ENCODE peak calls at places on chromosomes 5 and 9, in six cellular contexts. One of them, this sample, is unnamed.

GRCh38 chr9:91029621-91030361 is 228.2 kb downstream of the SYK start:
- DNase-seq in hepatocyte: no peak
- DNase-seq in tibial artery: no peak
- DNase-seq in ovary: no peak
- DNase-seq in Peyer's patch: no peak
- DNase-seq in NB4: no peak
- DNase-seq in this sample: no peak

GRCh38 chr5:75078035-75078434 is 25.7 kb upstream of the GCNT4 start:
- DNase-seq in Peyer's patch: no peak
- DNase-seq in hepatocyte: no peak
- DNase-seq in NB4: no peak
- DNase-seq in ovary: no peak
- DNase-seq in tibial artery: no peak
- DNase-seq in this sample: no peak

GRCh38 chr5:52269395-52269794 is 518.3 kb upstream of the ITGA1 start:
- DNase-seq in ovary: no peak
- DNase-seq in hepatocyte: no peak
- DNase-seq in Peyer's patch: no peak
- DNase-seq in NB4: no peak
- DNase-seq in tibial artery: no peak
- DNase-seq in this sample: no peak

GRCh38 chr9:101977614-101978210 is 239.3 kb upstream of the GRIN3A start:
- DNase-seq in tibial artery: no peak
- DNase-seq in NB4: peak; percentile 13
- DNase-seq in Peyer's patch: no peak
- DNase-seq in ovary: no peak
- DNase-seq in hepatocyte: peak; percentile 32
- DNase-seq in this sample: peak; percentile 23

GRCh38 chr5:28807230-28807629 is 1768.8 kb upstream of the CDH9 start:
- DNase-seq in tibial artery: no peak
- DNase-seq in Peyer's patch: no peak
- DNase-seq in ovary: no peak
- DNase-seq in NB4: no peak
- DNase-seq in hepatocyte: no peak
- DNase-seq in this sample: peak; percentile 8

GRCh38 chr5:173493040-173493439 is 123.4 kb downstream of the BOD1 start:
- DNase-seq in ovary: no peak
- DNase-seq in NB4: no peak
- DNase-seq in Peyer's patch: no peak
- DNase-seq in hepatocyte: no peak
- DNase-seq in tibial artery: no peak
- DNase-seq in this sample: no peak

GRCh38 chr9:115117999-115118470 is at the start of gene TNC:
- DNase-seq in ovary: peak; percentile 32
- DNase-seq in Peyer's patch: peak; percentile 17
- DNase-seq in hepatocyte: peak; percentile 82
- DNase-seq in NB4: no peak
- DNase-seq in tibial artery: peak; percentile 64
- DNase-seq in this sample: peak; percentile 89

GRCh38 chr5:600551-601541 is 11.3 kb upstream of the CEP72 start:
- DNase-seq in Peyer's patch: peak; percentile 8
- DNase-seq in NB4: no peak
- DNase-seq in tibial artery: no peak
- DNase-seq in hepatocyte: no peak
- DNase-seq in ovary: no peak
- DNase-seq in this sample: no peak

GRCh38 chr5:115193295-115193694 is 23.6 kb upstream of the TRIM36 start:
- DNase-seq in ovary: no peak
- DNase-seq in tibial artery: no peak
- DNase-seq in hepatocyte: no peak
- DNase-seq in Peyer's patch: no peak
- DNase-seq in NB4: no peak
- DNase-seq in this sample: no peak

GRCh38 chr5:164233796-164234195 is 728.4 kb downstream of the MAT2B start:
- DNase-seq in Peyer's patch: no peak
- DNase-seq in NB4: no peak
- DNase-seq in hepatocyte: no peak
- DNase-seq in ovary: no peak
- DNase-seq in tibial artery: no peak
- DNase-seq in this sample: peak; percentile 37

GRCh38 chr5:176817864-176818377 is 7.6 kb downstream of the UNC5A start:
- DNase-seq in ovary: no peak
- DNase-seq in Peyer's patch: no peak
- DNase-seq in tibial artery: no peak
- DNase-seq in hepatocyte: peak; percentile 58
- DNase-seq in NB4: peak; percentile 40
- DNase-seq in this sample: no peak

GRCh38 chr9:34654317-34655083 is 2.5 kb downstream of the IL11RA start:
- DNase-seq in ovary: peak; percentile 85
- DNase-seq in tibial artery: peak; percentile 79
- DNase-seq in hepatocyte: peak; percentile 68
- DNase-seq in NB4: no peak
- DNase-seq in Peyer's patch: no peak
- DNase-seq in this sample: no peak

GRCh38 chr5:180056153-180056552 is 15.4 kb downstream of the RNF130 start:
- DNase-seq in tibial artery: no peak
- DNase-seq in Peyer's patch: no peak
- DNase-seq in hepatocyte: no peak
- DNase-seq in ovary: no peak
- DNase-seq in NB4: no peak
- DNase-seq in this sample: no peak

GRCh38 chr9:19372576-19372975 is 7.5 kb downstream of the RPS6 start:
- DNase-seq in hepatocyte: no peak
- DNase-seq in NB4: peak; percentile 45
- DNase-seq in tibial artery: no peak
- DNase-seq in ovary: no peak
- DNase-seq in Peyer's patch: no peak
- DNase-seq in this sample: no peak

GRCh38 chr9:7368410-7369292 is 430.9 kb downstream of the DMAC1 start:
- DNase-seq in Peyer's patch: no peak
- DNase-seq in hepatocyte: peak; percentile 35
- DNase-seq in tibial artery: no peak
- DNase-seq in NB4: peak; percentile 33
- DNase-seq in ovary: no peak
- DNase-seq in this sample: peak; percentile 18

GRCh38 chr5:78353520-78353919 is 6.9 kb upstream of the SCAMP1 start:
- DNase-seq in hepatocyte: no peak
- DNase-seq in ovary: no peak
- DNase-seq in NB4: no peak
- DNase-seq in tibial artery: no peak
- DNase-seq in Peyer's patch: no peak
- DNase-seq in this sample: no peak

GRCh38 chr5:1111727-1112289 is at the start of gene SLC12A7:
- DNase-seq in hepatocyte: peak; percentile 89
- DNase-seq in NB4: no peak
- DNase-seq in tibial artery: no peak
- DNase-seq in Peyer's patch: peak; percentile 58
- DNase-seq in ovary: peak; percentile 60
- DNase-seq in this sample: no peak

GRCh38 chr5:102760815-102761214 is 5.7 kb downstream of the PAM start:
- DNase-seq in Peyer's patch: no peak
- DNase-seq in tibial artery: no peak
- DNase-seq in hepatocyte: no peak
- DNase-seq in ovary: no peak
- DNase-seq in NB4: no peak
- DNase-seq in this sample: peak; percentile 65

GRCh38 chr5:114070093-114070722 is 291.7 kb upstream of the KCNN2 start:
- DNase-seq in ovary: no peak
- DNase-seq in NB4: no peak
- DNase-seq in tibial artery: no peak
- DNase-seq in hepatocyte: no peak
- DNase-seq in Peyer's patch: no peak
- DNase-seq in this sample: no peak

GRCh38 chr5:168865973-168866372 is 286.8 kb upstream of the PANK3 start:
- DNase-seq in hepatocyte: no peak
- DNase-seq in tibial artery: no peak
- DNase-seq in Peyer's patch: no peak
- DNase-seq in NB4: no peak
- DNase-seq in ovary: no peak
- DNase-seq in this sample: no peak

GRCh38 chr9:133762488-133763271 is 24.5 kb upstream of the SARDH start:
- DNase-seq in ovary: no peak
- DNase-seq in hepatocyte: no peak
- DNase-seq in Peyer's patch: no peak
- DNase-seq in tibial artery: no peak
- DNase-seq in NB4: no peak
- DNase-seq in this sample: no peak

GRCh38 chr5:2131826-2132496 is 249.2 kb upstream of the IRX4 start:
- DNase-seq in tibial artery: no peak
- DNase-seq in hepatocyte: no peak
- DNase-seq in ovary: no peak
- DNase-seq in Peyer's patch: no peak
- DNase-seq in NB4: no peak
- DNase-seq in this sample: no peak

GRCh38 chr9:31078175-31078574 is 1306.3 kb upstream of the ACO1 start:
- DNase-seq in Peyer's patch: no peak
- DNase-seq in ovary: no peak
- DNase-seq in hepatocyte: no peak
- DNase-seq in NB4: no peak
- DNase-seq in tibial artery: no peak
- DNase-seq in this sample: no peak

GRCh38 chr5:149379177-149379761 is at the start of gene IL17B:
- DNase-seq in ovary: no peak
- DNase-seq in hepatocyte: no peak
- DNase-seq in NB4: no peak
- DNase-seq in Peyer's patch: no peak
- DNase-seq in tibial artery: no peak
- DNase-seq in this sample: no peak
- H3K4me3 ChIP-seq in ovary: no peak within 1 kb of the TSS
- H3K4me3 ChIP-seq in hepatocyte: no peak within 1 kb of the TSS
- H3K4me3 ChIP-seq in NB4: no peak within 1 kb of the TSS
- H3K4me3 ChIP-seq in Peyer's patch: no peak within 1 kb of the TSS
- H3K4me3 ChIP-seq in tibial artery: no peak within 1 kb of the TSS
- H3K4me3 ChIP-seq in this sample: no peak within 1 kb of the TSS

GRCh38 chr9:121288557-121288873 is 20.6 kb downstream of the GSN start:
- DNase-seq in hepatocyte: peak; percentile 62
- DNase-seq in ovary: no peak
- DNase-seq in tibial artery: no peak
- DNase-seq in Peyer's patch: no peak
- DNase-seq in NB4: no peak
- DNase-seq in this sample: no peak
- H3K4me3 ChIP-seq in hepatocyte: no peak overlapping the region
- H3K4me3 ChIP-seq in ovary: no peak overlapping the region
- H3K4me3 ChIP-seq in tibial artery: no peak overlapping the region
- H3K4me3 ChIP-seq in Peyer's patch: no peak overlapping the region
- H3K4me3 ChIP-seq in NB4: no peak overlapping the region
- H3K4me3 ChIP-seq in this sample: no peak overlapping the region

GRCh38 chr5:54882101-54882500 is 103.3 kb downstream of the ESM1 start:
- DNase-seq in NB4: no peak
- DNase-seq in tibial artery: no peak
- DNase-seq in Peyer's patch: no peak
- DNase-seq in ovary: no peak
- DNase-seq in hepatocyte: no peak
- DNase-seq in this sample: no peak

GRCh38 chr5:54882841-54883240 is 102.6 kb downstream of the ESM1 start:
- DNase-seq in hepatocyte: no peak
- DNase-seq in NB4: no peak
- DNase-seq in Peyer's patch: no peak
- DNase-seq in ovary: no peak
- DNase-seq in tibial artery: no peak
- DNase-seq in this sample: no peak

GRCh38 chr5:54884195-54884536 is 101.2 kb downstream of the ESM1 start:
- DNase-seq in hepatocyte: no peak
- DNase-seq in Peyer's patch: no peak
- DNase-seq in NB4: no peak
- DNase-seq in tibial artery: no peak
- DNase-seq in ovary: no peak
- DNase-seq in this sample: no peak

GRCh38 chr5:54885636-54886035 is 99.8 kb downstream of the ESM1 start:
- DNase-seq in NB4: no peak
- DNase-seq in Peyer's patch: no peak
- DNase-seq in ovary: no peak
- DNase-seq in tibial artery: no peak
- DNase-seq in hepatocyte: no peak
- DNase-seq in this sample: no peak

GRCh38 chr5:54883374-54884194 is 101.8 kb downstream of the ESM1 start:
- DNase-seq in Peyer's patch: no peak
- DNase-seq in tibial artery: peak; percentile 66
- DNase-seq in ovary: peak; percentile 65
- DNase-seq in NB4: no peak
- DNase-seq in hepatocyte: peak; percentile 79
- DNase-seq in this sample: peak; percentile 56
- H3K4me3 ChIP-seq in Peyer's patch: peak overlapping the region; percentile 26
- H3K4me3 ChIP-seq in tibial artery: peak overlapping the region; percentile 46
- H3K4me3 ChIP-seq in ovary: peak overlapping the region; percentile 45
- H3K4me3 ChIP-seq in NB4: no peak overlapping the region
- H3K4me3 ChIP-seq in hepatocyte: peak overlapping the region; percentile 8
- H3K4me3 ChIP-seq in this sample: peak overlapping the region; percentile 53

DNA sequence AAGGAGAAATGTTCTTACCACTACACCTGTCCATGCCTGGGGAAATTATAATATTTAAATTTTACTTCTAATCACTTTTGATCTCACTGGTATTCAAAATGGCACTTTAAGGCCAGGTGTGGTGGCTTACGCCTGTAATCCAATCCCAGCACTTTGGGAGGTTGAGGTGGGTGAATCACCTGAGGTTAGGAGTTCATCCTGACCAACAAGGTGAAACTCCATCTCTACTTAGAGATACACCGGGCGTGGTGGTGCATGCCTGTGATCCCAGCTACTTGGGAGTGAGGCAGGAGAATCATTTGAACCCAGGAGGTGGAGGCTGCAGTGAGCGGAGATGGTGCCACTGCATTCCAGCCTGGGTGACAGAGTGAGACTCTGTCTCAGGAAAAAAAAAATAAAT is 77.3 kb downstream of the CEMIP2 start:
- DNase-seq in Peyer's patch: no peak
- DNase-seq in NB4: no peak
- DNase-seq in tibial artery: no peak
- DNase-seq in ovary: no peak
- DNase-seq in hepatocyte: no peak
- DNase-seq in this sample: no peak
- H3K4me3 ChIP-seq in Peyer's patch: no peak overlapping the region
- H3K4me3 ChIP-seq in NB4: no peak overlapping the region
- H3K4me3 ChIP-seq in tibial artery: no peak overlapping the region
- H3K4me3 ChIP-seq in ovary: no peak overlapping the region
- H3K4me3 ChIP-seq in hepatocyte: no peak overlapping the region
- H3K4me3 ChIP-seq in this sample: no peak overlapping the region